ENCODE peak calls at places on chromosomes 3 and 15, in ten cellular contexts. I, A, S, U, V, T, B, R, J and Q are unnamed samples.

GRCh38 chr3:161920196-161920595 is 423.6 kb downstream of the OTOL1 start:
- DNase-seq in I (no peak), A (no peak), S (no peak), U (no peak), V (no peak), T (no peak), B (peak; percentile 32), R (no peak), J (no peak), Q (no peak)

GRCh38 chr3:30059240-30059639 is 547.2 kb upstream of the TGFBR2 start:
- DNase-seq in I (no peak), A (no peak), S (no peak), U (no peak), V (no peak), T (no peak), B (no peak), R (no peak), J (no peak), Q (no peak)

GRCh38 chr15:48087844-48088243 is 32.9 kb upstream of the SLC24A5 start:
- DNase-seq in I (no peak), A (no peak), S (no peak), U (no peak), V (no peak), T (no peak), B (no peak), R (no peak), J (no peak), Q (no peak)

GRCh38 chr3:70849911-70850699 is 537.7 kb upstream of the MDFIC2 start:
- DNase-seq in I (no peak), A (peak; percentile 75), S (no peak), U (no peak), V (no peak), T (peak; percentile 95), B (peak; percentile 84), R (no peak), J (peak; percentile 89), Q (peak; percentile 83)

GRCh38 chr3:149371001-149371722 is 6.3 kb downstream of the TM4SF1 start:
- DNase-seq in I (peak; percentile 39), A (no peak), S (no peak), U (no peak), V (no peak), T (peak; percentile 84), B (no peak), R (peak; percentile 24), J (no peak), Q (no peak)

GRCh38 chr3:177385831-177386301 is 188.6 kb upstream of the TBL1XR1 start:
- DNase-seq in I (no peak), A (peak; percentile 34), S (no peak), U (no peak), V (no peak), T (peak; percentile 33), B (peak; percentile 58), R (no peak), J (peak; percentile 16), Q (peak; percentile 5)

GRCh38 chr15:31347067-31347975 is 20.7 kb downstream of the KLF13 start:
- DNase-seq in I (no peak), A (no peak), S (peak; percentile 45), U (peak; percentile 65), V (no peak), T (no peak), B (no peak), R (no peak), J (no peak), Q (no peak)

GRCh38 chr15:91706366-91707032 is 147.0 kb upstream of the SLCO3A1 start:
- DNase-seq in I (peak; percentile 80), A (peak; percentile 2), S (peak; percentile 69), U (peak; percentile 62), V (peak; percentile 81), T (peak; percentile 74), B (peak; percentile 18), R (peak; percentile 71), J (peak; percentile 5), Q (no peak)

GRCh38 chr3:127012091-127012490 is 29.2 kb downstream of the PLXNA1 start:
- DNase-seq in I (no peak), A (no peak), S (no peak), U (no peak), V (no peak), T (no peak), B (no peak), R (no peak), J (no peak), Q (no peak)

GRCh38 chr15:71691700-71692417 is 118.5 kb upstream of the NR2E3 start:
- DNase-seq in I (no peak), A (peak; percentile 84), S (no peak), U (no peak), V (no peak), T (peak; percentile 61), B (no peak), R (no peak), J (peak; percentile 69), Q (peak; percentile 41)

GRCh38 chr15:45522931-45523331 is 376 bp upstream of the SLC30A4 start:
- DNase-seq in I (no peak), A (peak; percentile 1), S (no peak), U (no peak), V (no peak), T (peak; percentile 38), B (peak; percentile 15), R (peak; percentile 28), J (no peak), Q (no peak)

GRCh38 chr15:49035825-49036224 is 10.4 kb downstream of the SECISBP2L start:
- DNase-seq in I (no peak), A (no peak), S (no peak), U (no peak), V (no peak), T (no peak), B (no peak), R (no peak), J (no peak), Q (no peak)

GRCh38 chr15:101121511-101122090 is 130.2 kb downstream of the CHSY1 start:
- DNase-seq in I (peak; percentile 26), A (no peak), S (peak; percentile 79), U (peak; percentile 38), V (peak; percentile 75), T (peak; percentile 69), B (no peak), R (no peak), J (no peak), Q (no peak)

GRCh38 chr3:102687851-102688555 is 253.2 kb downstream of the ZPLD1 start:
- DNase-seq in I (no peak), A (no peak), S (no peak), U (no peak), V (no peak), T (no peak), B (no peak), R (peak; percentile 12), J (no peak), Q (no peak)

GRCh38 chr3:192079098-192079497 is 618.1 kb downstream of the PYDC2 start:
- DNase-seq in I (no peak), A (no peak), S (no peak), U (no peak), V (no peak), T (no peak), B (no peak), R (peak; percentile 97), J (no peak), Q (no peak)

GRCh38 chr3:159178209-159178897 is 376.5 kb downstream of the MFSD1 start:
- DNase-seq in I (no peak), A (no peak), S (no peak), U (no peak), V (no peak), T (no peak), B (no peak), R (no peak), J (no peak), Q (no peak)

GRCh38 chr3:35422826-35423601 is 216.3 kb upstream of the ARPP21 start:
- DNase-seq in I (no peak), A (no peak), S (no peak), U (no peak), V (no peak), T (peak; percentile 54), B (no peak), R (no peak), J (no peak), Q (no peak)

GRCh38 chr3:190562866-190563525 is 49.1 kb downstream of the IL1RAP start:
- DNase-seq in I (no peak), A (no peak), S (no peak), U (no peak), V (no peak), T (peak; percentile 10), B (no peak), R (no peak), J (no peak), Q (no peak)

GRCh38 chr3:19543212-19543841 is 390.7 kb downstream of the EFHB start:
- DNase-seq in I (peak; percentile 18), A (no peak), S (no peak), U (no peak), V (peak; percentile 44), T (peak; percentile 0), B (no peak), R (peak; percentile 8), J (no peak), Q (no peak)

GRCh38 chr3:11510001-11510760 is 133.5 kb downstream of the VGLL4 start:
- DNase-seq in I (no peak), A (no peak), S (no peak), U (no peak), V (no peak), T (no peak), B (no peak), R (no peak), J (no peak), Q (no peak)